ENCODE peak calls at places on chromosomes 1 and 21, in six cellular contexts. L, K, Q, Y, R and G are unnamed samples.

GRCh38 chr1:36109041-36109679 is 15.9 kb downstream of the COL8A2 start:
- DNase-seq in R (peak), K (no peak), Q (no peak), L (no peak), Y (peak), G (no peak)

GRCh38 chr1:8077120-8077573 is 51.0 kb upstream of the ERRFI1 start:
- DNase-seq in R (peak), L (no peak), Y (no peak), Q (no peak), K (peak), G (no peak)

GRCh38 chr1:205042911-205043806 is at the start of gene CNTN2:
- DNase-seq in R (no peak), K (no peak), L (peak), Y (no peak), Q (no peak), G (no peak)

GRCh38 chr21:27333091-27333490 is 366.2 kb upstream of the ADAMTS5 start:
- DNase-seq in Q (no peak), Y (no peak), L (no peak), K (no peak), R (no peak), G (no peak)

GRCh38 chr1:85182700-85183099 is 18.1 kb downstream of the SYDE2 start:
- DNase-seq in Q (no peak), K (no peak), L (no peak), Y (no peak), R (no peak), G (no peak)

GRCh38 chr1:115166531-115167091 is 77.3 kb upstream of the TSPAN2 start:
- DNase-seq in K (no peak), L (no peak), Y (no peak), Q (no peak), R (peak), G (no peak)

GRCh38 chr1:110298991-110299390 is 40.2 kb upstream of the RBM15 start:
- DNase-seq in L (no peak), Y (no peak), R (no peak), K (no peak), Q (no peak), G (no peak)

GRCh38 chr1:234132799-234133198 is 228.3 kb downstream of the SLC35F3 start:
- DNase-seq in Y (no peak), R (no peak), L (no peak), Q (no peak), K (no peak), G (no peak)

GRCh38 chr1:40185951-40186864 is 25.0 kb downstream of the RLF start:
- DNase-seq in K (no peak), R (peak), Q (no peak), L (no peak), Y (no peak), G (peak)

GRCh38 chr1:46474580-46474979 is 15.1 kb upstream of the DMBX1 start:
- DNase-seq in Q (no peak), R (no peak), Y (no peak), K (no peak), L (no peak), G (no peak)

GRCh38 chr21:35020902-35021301 is 28.2 kb downstream of the RUNX1 start:
- DNase-seq in K (no peak), Q (no peak), L (no peak), R (no peak), Y (no peak), G (no peak)

GRCh38 chr1:27600500-27601175 is 3.3 kb downstream of the AHDC1 start:
- DNase-seq in K (no peak), Q (no peak), R (no peak), L (peak), Y (no peak), G (no peak)

GRCh38 chr1:164748253-164748899 is 189.4 kb downstream of the PBX1 start:
- DNase-seq in L (no peak), Y (no peak), Q (no peak), R (peak), K (peak), G (no peak)

GRCh38 chr1:245995474-245995873 is 511.6 kb downstream of the SMYD3 start:
- DNase-seq in R (no peak), K (no peak), Y (no peak), Q (no peak), L (no peak), G (no peak)

GRCh38 chr1:245710961-245711903 is 556.4 kb downstream of the KIF26B start:
- DNase-seq in Y (no peak), L (no peak), R (no peak), Q (no peak), K (no peak), G (no peak)

GRCh38 chr21:44552681-44553080 is 1.4 kb upstream of the KRTAP10-2 start:
- DNase-seq in R (no peak), L (no peak), K (no peak), Q (no peak), Y (no peak), G (no peak)

GRCh38 chr21:32907521-32907920 is 118.2 kb upstream of the OLIG2 start:
- DNase-seq in L (no peak), K (no peak), Y (no peak), Q (no peak), R (no peak), G (no peak)

GRCh38 chr1:227891955-227892871 is 55.5 kb downstream of the WNT9A start:
- DNase-seq in K (no peak), Q (no peak), L (no peak), R (peak), Y (no peak), G (no peak)

GRCh38 chr1:107704911-107705310 is 260.1 kb downstream of the VAV3 start:
- DNase-seq in L (no peak), Q (no peak), K (no peak), Y (no peak), R (no peak), G (no peak)

GRCh38 chr1:162756523-162756922 is 34.0 kb upstream of the HSD17B7 start:
- DNase-seq in Q (no peak), Y (no peak), L (no peak), R (peak), K (no peak), G (no peak)

GRCh38 chr21:36663033-36663855 is 35.7 kb upstream of the SIM2 start:
- DNase-seq in Q (no peak), R (no peak), Y (no peak), L (no peak), K (no peak), G (no peak)